ENCODE peak calls at places on chromosome 10, in nine cellular contexts. Z is K562; S is transverse colon; D is CD8-positive, alpha-beta T cell; C is HepG2; Q is endothelial cell of umbilical vein; Y is colonic mucosa; J is A549; P is mucosa of descending colon. I is an unnamed sample. For H3K4me1, the result is how much of the 10 kb centered on the place peaks cover.

GRCh38 chr10:72842164-72842563 is 51.4 kb upstream of the OIT3 start:
- DNase-seq in Q (no peak), P (no peak), Z (no peak), J (no peak), Y (no peak), C (no peak), D (no peak), S (no peak), I (no peak)

GRCh38 chr10:87105725-87106124 is 10.7 kb downstream of the SHLD2 start:
- DNase-seq in J (no peak), C (no peak), D (no peak), P (no peak), Q (no peak), Y (no peak), Z (no peak), S (no peak), I (no peak)

GRCh38 chr10:133467286-133467911 is 13.7 kb downstream of the SCART1 start:
- DNase-seq in C (no peak), Z (peak), D (no peak), Q (no peak), S (no peak), P (no peak), Y (no peak), J (no peak), I (no peak)

GRCh38 chr10:123021517-123021916 is 12.7 kb downstream of the ACADSB start:
- DNase-seq in D (no peak), S (no peak), Z (no peak), J (no peak), Q (peak), Y (no peak), P (no peak), C (peak), I (no peak)

GRCh38 chr10:87850742-87851205 is 12.6 kb downstream of the KLLN start:
- DNase-seq in J (peak), C (peak), Y (peak), Q (peak), P (no peak), S (peak), Z (peak), D (peak), I (peak)

GRCh38 chr10:119349341-119349740 is 142.0 kb downstream of the GRK5 start:
- DNase-seq in J (no peak), P (no peak), C (no peak), Q (no peak), S (no peak), D (no peak), Z (no peak), Y (no peak), I (no peak)

GRCh38 chr10:8298871-8299570 is 244.5 kb downstream of the GATA3 start:
- DNase-seq in Z (no peak), S (no peak), D (no peak), J (no peak), Q (no peak), Y (no peak), P (no peak), C (no peak), I (no peak)

GRCh38 chr10:30384791-30385201 is 35.7 kb upstream of the MTPAP start:
- DNase-seq in P (no peak), S (no peak), D (no peak), Y (no peak), Q (no peak), J (peak), Z (peak), C (peak), I (peak)

GRCh38 chr10:14967897-14968296 is 8.7 kb downstream of the MEIG1 start:
- DNase-seq in S (no peak), J (no peak), P (no peak), Q (no peak), Z (no peak), D (no peak), Y (no peak), C (no peak), I (no peak)

GRCh38 chr10:96665306-96665705 is 55.0 kb downstream of the PIK3AP1 start:
- DNase-seq in C (no peak), S (no peak), D (no peak), Y (no peak), J (peak), P (no peak), Z (no peak), Q (no peak), I (no peak)

GRCh38 chr10:101646369-101646768 is 48.6 kb downstream of the FBXW4 start:
- DNase-seq in Y (no peak), C (no peak), J (no peak), Q (no peak), P (no peak), S (no peak), D (no peak), Z (no peak), I (no peak)

GRCh38 chr10:30219977-30220751 is 128.9 kb downstream of the MTPAP start:
- DNase-seq in Q (peak), C (peak), P (no peak), Y (no peak), S (no peak), D (no peak), J (no peak), Z (no peak), I (no peak)

GRCh38 chr10:89206402-89207180 is 526 bp downstream of the CH25H start:
- DNase-seq in Q (no peak), Y (peak), S (peak), J (peak), P (peak), Z (no peak), D (peak), C (no peak), I (peak)

GRCh38 chr10:3785849-3786290 is 861 bp upstream of the KLF6 start:
- DNase-seq in Z (no peak), D (no peak), Y (peak), Q (peak), P (peak), C (no peak), J (peak), S (peak), I (peak)

GRCh38 chr10:15990523-15991129 is 130.3 kb upstream of the MINDY3 start:
- DNase-seq in Q (no peak), S (no peak), Y (no peak), P (no peak), J (no peak), C (no peak), Z (no peak), D (no peak), I (no peak)

GRCh38 chr10:47146571-47146970 is 153.4 kb upstream of the GDF10 start:
- DNase-seq in Q (no peak), S (no peak), P (no peak), C (no peak), D (no peak), J (no peak), Y (no peak), Z (no peak), I (no peak)

GRCh38 chr10:119742988-119743646 is 17.3 kb downstream of the INPP5F start:
- DNase-seq in P (no peak), Z (no peak), J (no peak), Q (no peak), S (peak), Y (peak), C (no peak), D (no peak), I (peak)

GRCh38 chr10:129652521-129653201 is 185.6 kb downstream of the MGMT start:
- DNase-seq in D (no peak), Q (no peak), J (no peak), Y (no peak), C (no peak), Z (no peak), P (no peak), S (no peak), I (no peak)

GRCh38 chr10:86265236-86265876 is 101.2 kb downstream of the GRID1 start:
- DNase-seq in Q (no peak), Y (no peak), Z (no peak), C (no peak), P (no peak), D (no peak), J (no peak), S (no peak), I (no peak)

GRCh38 chr10:62718585-62718984 is 85.9 kb upstream of the ADO start:
- DNase-seq in D (no peak), Z (no peak), P (no peak), Y (no peak), C (peak), Q (no peak), S (no peak), J (no peak), I (no peak)

GRCh38 chr10:42734537-42734936 is 48.1 kb upstream of the BMS1 start:
- DNase-seq in C (no peak), Z (no peak), P (no peak), S (no peak), Q (no peak), D (no peak), J (no peak), Y (no peak), I (no peak)

GRCh38 chr10:133422821-133423771 is 1.3 kb downstream of the SPRN start:
- DNase-seq in D (no peak), P (no peak), Q (no peak), J (no peak), C (no peak), Z (no peak), S (no peak), Y (no peak), I (no peak)

GRCh38 chr10:128017825-128018224 is 108.4 kb downstream of the MKI67 start:
- DNase-seq in J (no peak), S (no peak), C (no peak), Y (no peak), P (no peak), D (no peak), Q (no peak), Z (no peak), I (no peak)

GRCh38 chr10:36534471-36535002 is 590.9 kb upstream of the ANKRD30A start:
- DNase-seq in Q (peak), Z (no peak), S (no peak), Y (no peak), P (no peak), J (peak), C (no peak), D (no peak), I (peak)

GRCh38 chr10:32350811-32351342 is 3.9 kb upstream of the EPC1 start:
- DNase-seq in C (no peak), P (no peak), D (no peak), Z (no peak), Y (no peak), S (no peak), J (no peak), Q (no peak), I (no peak)

GRCh38 chr10:128173383-128173782 is 47.2 kb upstream of the MKI67 start:
- DNase-seq in Q (no peak), Y (no peak), P (no peak), Z (no peak), C (peak), S (no peak), J (peak), D (no peak), I (peak)

GRCh38 chr10:3668276-3668960 is 116.6 kb downstream of the KLF6 start:
- DNase-seq in D (peak), Q (no peak), S (peak), Y (peak), J (no peak), Z (peak), C (peak), P (peak), I (peak)

GRCh38 chr10:118957141-118957825 is 72.2 kb upstream of the NANOS1 start:
- DNase-seq in S (no peak), D (peak), Z (no peak), C (no peak), Y (no peak), P (no peak), Q (no peak), J (no peak), I (no peak)

GRCh38 chr10:48697821-48698764 is 13.4 kb downstream of the WDFY4 start:
- DNase-seq in S (no peak), Q (no peak), D (no peak), P (no peak), J (no peak), Z (no peak), C (no peak), Y (no peak), I (no peak)
- TF ChIP-seq CTCF in S (no peak), Q (no peak), D (no peak), P (no peak), J (no peak), Z (no peak), C (no peak), Y (no peak), I (no peak)

DNA sequence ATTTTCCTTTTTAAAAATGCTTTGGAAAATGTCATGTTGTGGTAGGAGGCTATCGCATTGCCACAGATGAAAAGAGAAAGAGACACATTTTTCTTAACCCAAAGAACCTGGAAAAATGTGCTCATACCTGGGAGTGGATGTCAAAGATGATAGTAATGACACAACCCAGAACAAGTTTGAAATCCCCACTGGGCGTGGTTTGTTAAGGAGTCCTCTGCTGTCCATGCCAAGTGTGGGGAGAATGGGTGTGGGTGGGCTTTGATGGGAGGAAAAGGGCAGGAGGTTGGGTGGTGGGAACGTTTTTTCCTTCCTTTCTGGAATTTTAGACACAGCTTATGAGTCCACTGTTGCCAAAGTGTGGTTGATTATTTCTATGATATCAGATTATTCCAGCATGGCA is 10.9 kb downstream of the OPTN start:
- DNase-seq in C (no peak), J (no peak), Y (no peak), Z (no peak), P (no peak), D (no peak), Q (no peak), S (no peak), I (no peak)
- H3K4me1 ChIP-seq in C (under half), J (under half), Y (under half), Z (under half), P (under half), D (under half), Q (under half), S (under half), I (under half)

GRCh38 chr10:70410608-70411007 is 6.7 kb downstream of the EIF4EBP2 start:
- DNase-seq in S (no peak), J (no peak), Q (no peak), D (no peak), Z (no peak), C (no peak), P (no peak), Y (no peak), I (no peak)
- TF ChIP-seq CTCF in S (no peak), J (no peak), Q (no peak), D (no peak), Z (no peak), C (no peak), P (no peak), Y (no peak), I (no peak)

GRCh38 chr10:35413985-35414861 is 77.9 kb downstream of the CCNY start:
- DNase-seq in C (peak), Y (no peak), Q (no peak), Z (peak), S (no peak), J (no peak), D (no peak), P (no peak), I (no peak)

GRCh38 chr10:35409808-35410207 is 73.5 kb downstream of the CCNY start:
- DNase-seq in Y (no peak), J (no peak), P (no peak), C (peak), Z (no peak), D (no peak), Q (no peak), S (no peak), I (no peak)

GRCh38 chr10:35415505-35415904 is 79.2 kb downstream of the CCNY start:
- DNase-seq in J (no peak), Y (no peak), D (no peak), C (no peak), Q (no peak), S (no peak), P (no peak), Z (no peak), I (no peak)

GRCh38 chr10:35412900-35413491 is 76.7 kb downstream of the CCNY start:
- DNase-seq in S (no peak), Q (peak), C (no peak), Z (peak), J (no peak), D (no peak), Y (no peak), P (no peak), I (no peak)

GRCh38 chr10:35412336-35412735 is 76.0 kb downstream of the CCNY start:
- DNase-seq in S (no peak), J (no peak), D (no peak), P (no peak), Z (no peak), Q (no peak), C (no peak), Y (no peak), I (no peak)
- H3K4me1 ChIP-seq in S (under half), J (under half), D (half or more), P (under half), Z (under half), Q (under half), C (half or more), Y (under half), I (under half)

GRCh38 chr10:74109452-74109851 is 41.2 kb downstream of the AP3M1 start:
- DNase-seq in Q (no peak), Y (no peak), D (no peak), C (no peak), Z (no peak), P (no peak), J (no peak), S (no peak), I (no peak)
- TF ChIP-seq CTCF in Q (no peak), Y (no peak), D (no peak), C (no peak), Z (no peak), P (no peak), J (no peak), S (no peak), I (no peak)

GRCh38 chr10:77526861-77527617 is 110.6 kb downstream of the KCNMA1 start:
- DNase-seq in D (no peak), Y (no peak), Z (no peak), C (no peak), S (no peak), P (no peak), J (no peak), Q (no peak), I (peak)

GRCh38 chr10:77527839-77528238 is 109.8 kb downstream of the KCNMA1 start:
- DNase-seq in J (no peak), D (no peak), C (no peak), Q (no peak), Y (no peak), P (no peak), S (no peak), Z (no peak), I (no peak)

GRCh38 chr10:77522268-77522809 is 115.3 kb downstream of the KCNMA1 start:
- DNase-seq in J (no peak), D (no peak), S (no peak), C (no peak), P (no peak), Q (no peak), Z (no peak), Y (no peak), I (no peak)

GRCh38 chr10:77520995-77521394 is 116.6 kb downstream of the KCNMA1 start:
- DNase-seq in Z (no peak), P (no peak), D (no peak), Q (no peak), S (no peak), C (no peak), J (no peak), Y (no peak), I (no peak)

DNA sequence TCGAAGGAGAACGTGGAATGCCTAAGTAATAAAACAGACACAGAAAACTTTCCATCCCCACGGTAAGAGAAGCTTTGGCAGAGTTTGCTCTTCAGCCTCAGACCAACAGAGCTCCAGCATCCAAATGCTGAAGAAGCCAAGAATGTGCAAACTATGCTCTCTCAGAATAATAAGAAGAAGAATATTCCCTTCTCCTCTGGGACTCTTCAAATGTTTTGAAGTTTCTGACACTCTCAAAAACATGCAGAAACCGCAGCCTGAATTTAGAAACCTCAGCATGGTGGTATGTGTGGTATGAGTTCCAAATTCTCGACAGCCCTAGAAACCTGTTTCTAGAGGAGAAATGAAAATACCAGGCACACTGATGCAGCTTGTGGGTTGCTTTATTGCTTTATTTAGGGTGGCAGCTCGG is 113.3 kb downstream of the KCNMA1 start:
- DNase-seq in P (no peak), J (no peak), Q (no peak), C (no peak), S (no peak), Z (no peak), Y (no peak), D (no peak), I (no peak)
- H3K4me1 ChIP-seq in P (under half), J (under half), Q (under half), C (under half), S (under half), Z (under half), Y (under half), D (under half), I (under half)

GRCh38 chr10:132306341-132306685 is 1.4 kb downstream of the STK32C start:
- DNase-seq in Q (no peak), J (no peak), Y (no peak), S (no peak), C (no peak), D (no peak), P (peak), Z (no peak), I (no peak)

GRCh38 chr10:132305654-132306340 is 2.0 kb downstream of the STK32C start:
- DNase-seq in Z (no peak), P (no peak), Q (no peak), C (no peak), D (no peak), S (no peak), J (peak), Y (no peak), I (no peak)

GRCh38 chr10:132308588-132309451 is 1.1 kb upstream of the STK32C start:
- DNase-seq in D (no peak), J (no peak), P (peak), Z (no peak), Y (no peak), S (no peak), Q (no peak), C (no peak), I (no peak)

GRCh38 chr10:132307823-132308587 is at the start of gene STK32C:
- DNase-seq in J (peak), D (peak), Y (peak), C (peak), S (peak), Z (peak), P (peak), Q (peak), I (peak)

GRCh38 chr10:132306951-132307751 is 599 bp downstream of the STK32C start:
- DNase-seq in C (peak), P (peak), Q (no peak), J (peak), D (peak), S (peak), Y (no peak), Z (no peak), I (peak)
- TF ChIP-seq CTCF in C (peak), P (no peak), Q (no peak), J (no peak), D (no peak), S (no peak), Y (no peak), Z (no peak), I (no peak)

GRCh38 chr10:93473161-93473560 is 9.0 kb downstream of the MYOF start:
- DNase-seq in D (no peak), Q (no peak), P (no peak), Z (no peak), S (no peak), Y (no peak), C (no peak), J (no peak), I (no peak)

GRCh38 chr10:93475227-93475626 is 6.9 kb downstream of the MYOF start:
- DNase-seq in Y (no peak), P (no peak), S (no peak), J (no peak), C (no peak), D (no peak), Q (no peak), Z (no peak), I (no peak)

GRCh38 chr10:93476756-93477155 is 5.4 kb downstream of the MYOF start:
- DNase-seq in J (no peak), Q (no peak), S (no peak), Y (no peak), Z (no peak), C (no peak), D (no peak), P (no peak), I (no peak)

GRCh38 chr10:93473804-93474472 is 8.2 kb downstream of the MYOF start:
- DNase-seq in J (no peak), Q (no peak), D (no peak), C (no peak), Z (no peak), P (no peak), Y (no peak), S (no peak), I (no peak)

GRCh38 chr10:93475871-93476270 is 6.3 kb downstream of the MYOF start:
- DNase-seq in C (peak), S (peak), D (no peak), Q (peak), Y (peak), J (peak), Z (no peak), P (no peak), I (no peak)
- H3K4me1 ChIP-seq in C (under half), S (under half), D (under half), Q (half or more), Y (under half), J (half or more), Z (under half), P (under half), I (under half)

I was measured in cardiac muscle cell.